ENCODE peak calls at places on chromosomes 6 and 20, in nine cellular contexts. L is AG10803, F is choroid plexus epithelial cell, J is DND-41, I is left lung, R is breast epithelium, V is lower leg skin, K is cardiac muscle cell, U is bronchial epithelial cell. X is an unnamed sample.

GRCh38 chr6:5305968-5306626 is 44.8 kb downstream of the FARS2 start:
- DNase-seq in L (peak; percentile 16), F (no peak), J (no peak), I (no peak), R (no peak), V (no peak), K (no peak), U (no peak), X (peak; percentile 68)

GRCh38 chr6:160088069-160088773 is 33.4 kb upstream of the SLC22A1 start:
- DNase-seq in L (peak; percentile 94), F (peak; percentile 85), J (no peak), I (no peak), R (no peak), V (peak; percentile 89), K (peak; percentile 52), U (peak; percentile 72), X (peak; percentile 85)

GRCh38 chr6:150408842-150409241 is 40.0 kb downstream of the IYD start:
- DNase-seq in L (no peak), F (no peak), J (no peak), I (no peak), R (no peak), V (no peak), K (no peak), U (no peak), X (no peak)

GRCh38 chr6:146741609-146742008 is 142.8 kb downstream of the ADGB start:
- DNase-seq in L (no peak), F (peak; percentile 52), J (no peak), I (no peak), R (no peak), V (no peak), K (no peak), U (peak; percentile 1), X (peak; percentile 54)

GRCh38 chr6:25405442-25405841 is 126.3 kb downstream of the CARMIL1 start:
- DNase-seq in L (no peak), F (no peak), J (no peak), I (no peak), R (no peak), V (no peak), K (no peak), U (no peak), X (no peak)

GRCh38 chr6:156780117-156780641 is 3.0 kb downstream of the ARID1B start:
- DNase-seq in L (peak; percentile 94), F (peak; percentile 98), J (peak; percentile 66), I (peak; percentile 53), R (no peak), V (no peak), K (peak; percentile 77), U (peak; percentile 96), X (peak; percentile 94)

GRCh38 chr6:31922942-31923341 is 4.6 kb upstream of the C2 start:
- DNase-seq in L (no peak), F (no peak), J (peak; percentile 35), I (no peak), R (no peak), V (no peak), K (no peak), U (no peak), X (peak; percentile 25)

GRCh38 chr20:6886065-6886729 is 118.7 kb downstream of the BMP2 start:
- DNase-seq in L (no peak), F (peak; percentile 19), J (no peak), I (no peak), R (no peak), V (no peak), K (peak; percentile 12), U (no peak), X (no peak)

GRCh38 chr6:158500016-158500735 is 59.7 kb upstream of the TMEM181 start:
- DNase-seq in L (peak; percentile 50), F (peak; percentile 59), J (no peak), I (no peak), R (no peak), V (no peak), K (no peak), U (peak; percentile 4), X (peak; percentile 69)

GRCh38 chr6:152595507-152595906 is 41.7 kb downstream of the SYNE1 start:
- DNase-seq in L (peak; percentile 23), F (peak; percentile 38), J (no peak), I (no peak), R (no peak), V (no peak), K (peak; percentile 29), U (peak; percentile 27), X (peak; percentile 32)

GRCh38 chr6:44054635-44055559 is 72.4 kb downstream of the MRPL14 start:
- DNase-seq in L (peak; percentile 89), F (no peak), J (no peak), I (no peak), R (no peak), V (no peak), K (no peak), U (no peak), X (peak; percentile 84)

GRCh38 chr6:40413231-40413755 is 173.9 kb downstream of the LRFN2 start:
- DNase-seq in L (no peak), F (peak; percentile 23), J (no peak), I (no peak), R (no peak), V (no peak), K (no peak), U (no peak), X (no peak)

GRCh38 chr6:3456395-3456767 is 469 bp downstream of the SLC22A23 start:
- DNase-seq in L (no peak), F (no peak), J (no peak), I (no peak), R (no peak), V (no peak), K (no peak), U (no peak), X (no peak)

GRCh38 chr6:144149894-144150672 is at the start of gene STX11:
- DNase-seq in L (peak; percentile 25), F (peak; percentile 18), J (peak; percentile 79), I (peak; percentile 86), R (peak; percentile 54), V (peak; percentile 95), K (peak; percentile 71), U (peak; percentile 13), X (peak; percentile 38)

GRCh38 chr6:144149558-144149893 is 791 bp upstream of the STX11 start:
- DNase-seq in L (no peak), F (no peak), J (no peak), I (no peak), R (no peak), V (no peak), K (no peak), U (no peak), X (no peak)

GRCh38 chr6:144152334-144152900 is 2.1 kb downstream of the STX11 start:
- DNase-seq in L (no peak), F (no peak), J (no peak), I (no peak), R (no peak), V (no peak), K (no peak), U (peak; percentile 50), X (peak; percentile 23)

GRCh38 chr6:144150673-144151009 is 324 bp downstream of the STX11 start:
- DNase-seq in L (no peak), F (peak; percentile 29), J (peak; percentile 56), I (no peak), R (no peak), V (no peak), K (peak; percentile 58), U (peak; percentile 11), X (peak; percentile 33)

GRCh38 chr6:144151010-144151727 is 852 bp downstream of the STX11 start:
- DNase-seq in L (no peak), F (peak; percentile 21), J (peak; percentile 39), I (peak; percentile 43), R (no peak), V (no peak), K (peak; percentile 15), U (peak; percentile 64), X (peak; percentile 28)
- H3K4me3 ChIP-seq in L (peak overlapping the region; percentile 71), F (peak overlapping the region; percentile 70), J (peak overlapping the region; percentile 46), I (peak overlapping the region; percentile 73), R (peak overlapping the region; percentile 79), V (peak overlapping the region; percentile 48), K (peak overlapping the region; percentile 99), U (peak overlapping the region; percentile 53), X (peak overlapping the region; percentile 69)

GRCh38 chr6:97726378-97726777 is 443.4 kb upstream of the MMS22L start:
- DNase-seq in L (peak; percentile 4), F (no peak), J (no peak), I (no peak), R (no peak), V (no peak), K (peak; percentile 49), U (peak; percentile 8), X (no peak)
- TF ChIP-seq CTCF in L (peak; percentile 47), F (no peak), J (no peak), I (no peak), R (no peak), V (no peak), K (no peak), U (no peak), X (no peak)

DNA sequence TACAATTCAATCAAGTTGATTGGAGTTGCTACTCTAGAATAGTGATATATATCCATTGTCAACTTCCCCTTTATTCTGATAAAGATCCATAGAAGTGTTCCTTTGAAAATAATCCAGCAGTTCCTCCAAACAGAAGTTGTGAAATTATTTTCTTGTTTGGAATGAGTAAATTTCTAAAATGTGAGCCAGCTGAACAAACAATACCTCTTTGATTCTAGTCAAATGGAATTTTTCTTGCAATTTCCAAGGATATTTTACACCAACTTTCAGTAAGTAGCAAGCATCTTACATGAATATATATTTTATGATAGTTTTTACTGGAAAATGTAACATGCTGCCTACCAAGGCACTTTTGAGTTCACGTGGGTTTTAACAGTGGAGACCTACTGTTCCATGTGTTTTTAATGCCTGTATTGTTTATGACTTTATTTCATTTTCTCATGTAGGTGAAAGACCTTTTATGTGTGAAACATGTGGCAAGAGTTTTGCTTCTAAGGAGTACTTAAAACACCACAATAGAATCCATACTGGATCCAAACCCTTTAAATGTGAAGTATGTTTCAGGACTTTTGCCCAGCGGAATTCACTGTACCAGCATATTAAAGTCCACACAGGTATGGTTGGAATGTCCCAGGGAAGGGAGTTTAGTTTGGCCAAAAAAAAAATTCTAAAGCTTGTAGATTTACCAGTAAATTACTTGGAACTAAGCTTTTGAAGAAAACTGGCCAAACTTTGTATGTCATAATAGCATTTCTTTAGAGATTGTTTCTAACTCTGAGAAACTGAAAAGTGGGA is 6.5 kb downstream of the GZF1 start:
- DNase-seq in L (peak; percentile 64), F (peak; percentile 39), J (no peak), I (no peak), R (no peak), V (no peak), K (no peak), U (no peak), X (no peak)
- H3K4me3 ChIP-seq in L (no peak overlapping the region), F (no peak overlapping the region), J (no peak overlapping the region), I (no peak overlapping the region), R (no peak overlapping the region), V (no peak overlapping the region), K (no peak overlapping the region), U (no peak overlapping the region), X (no peak overlapping the region)

DNA sequence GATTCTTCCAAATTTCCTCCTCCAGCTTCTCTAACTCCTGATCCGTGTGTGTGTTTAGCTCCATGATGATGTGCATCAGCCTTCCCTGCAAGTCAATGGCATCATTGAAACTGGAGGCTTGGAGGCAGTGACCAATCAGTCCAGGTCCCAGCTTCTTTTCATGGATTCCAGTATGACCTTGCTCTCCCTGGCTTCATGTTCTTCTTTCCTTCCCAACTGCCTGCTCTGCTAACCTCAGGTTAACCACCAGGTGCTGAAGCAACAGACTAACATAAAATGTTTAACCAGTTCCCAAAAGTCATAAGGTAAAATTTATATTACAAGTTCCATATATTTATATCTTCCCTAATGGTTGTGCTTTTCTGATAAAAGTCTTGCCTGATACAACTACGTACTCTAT is 512.8 kb upstream of the EPHA7 start:
- DNase-seq in L (no peak), F (no peak), J (no peak), I (no peak), R (no peak), V (no peak), K (no peak), U (no peak), X (no peak)
- TF ChIP-seq CTCF in L (no peak), F (no peak), J (no peak), I (no peak), R (no peak), V (no peak), K (no peak), U (no peak), X (no peak)

GRCh38 chr20:58839474-58839874 is 11.2 kb downstream of the GNAS-AS1 start:
- DNase-seq in L (no peak), F (peak; percentile 36), J (peak; percentile 52), I (no peak), R (no peak), V (no peak), K (peak; percentile 72), U (no peak), X (peak; percentile 23)
- H3K4me3 ChIP-seq in L (no peak overlapping the region), F (no peak overlapping the region), J (no peak overlapping the region), I (no peak overlapping the region), R (peak overlapping the region; percentile 24), V (no peak overlapping the region), K (peak overlapping the region; percentile 36), U (no peak overlapping the region), X (no peak overlapping the region)

X was measured in fibroblast of villous mesenchyme.